ENCODE peak calls at places on chromosomes 1 and 21, in seven cellular contexts. One of them, this sample, is unnamed.

GRCh38 chr1:150397392-150398032 is 33.6 kb downstream of the RPRD2 start:
- DNase-seq in naive thymus-derived CD4-positive, alpha-beta T cell: no peak
- DNase-seq in effector memory CD4-positive, alpha-beta T cell: no peak
- DNase-seq in tibial artery: no peak
- DNase-seq in PC-9: no peak
- DNase-seq in IMR-90: no peak
- DNase-seq in aorta: no peak
- DNase-seq in this sample: no peak

GRCh38 chr1:17594026-17594425 is 54.5 kb downstream of the ARHGEF10L start:
- DNase-seq in naive thymus-derived CD4-positive, alpha-beta T cell: no peak
- DNase-seq in effector memory CD4-positive, alpha-beta T cell: no peak
- DNase-seq in tibial artery: no peak
- DNase-seq in PC-9: no peak
- DNase-seq in IMR-90: no peak
- DNase-seq in aorta: no peak
- DNase-seq in this sample: no peak

GRCh38 chr1:183685112-183685713 is 32.1 kb upstream of the APOBEC4 start:
- DNase-seq in naive thymus-derived CD4-positive, alpha-beta T cell: peak
- DNase-seq in effector memory CD4-positive, alpha-beta T cell: no peak
- DNase-seq in tibial artery: no peak
- DNase-seq in PC-9: peak
- DNase-seq in IMR-90: peak
- DNase-seq in aorta: no peak
- DNase-seq in this sample: no peak

GRCh38 chr1:164718821-164719220 is 159.8 kb downstream of the PBX1 start:
- DNase-seq in naive thymus-derived CD4-positive, alpha-beta T cell: no peak
- DNase-seq in effector memory CD4-positive, alpha-beta T cell: no peak
- DNase-seq in tibial artery: no peak
- DNase-seq in PC-9: no peak
- DNase-seq in IMR-90: peak
- DNase-seq in aorta: no peak
- DNase-seq in this sample: no peak

GRCh38 chr1:234778215-234779159 is 168.5 kb upstream of the IRF2BP2 start:
- DNase-seq in naive thymus-derived CD4-positive, alpha-beta T cell: no peak
- DNase-seq in effector memory CD4-positive, alpha-beta T cell: no peak
- DNase-seq in tibial artery: peak
- DNase-seq in PC-9: no peak
- DNase-seq in IMR-90: no peak
- DNase-seq in aorta: peak
- DNase-seq in this sample: no peak

GRCh38 chr1:36472656-36473055 is 8.5 kb upstream of the MRPS15 start:
- DNase-seq in naive thymus-derived CD4-positive, alpha-beta T cell: no peak
- DNase-seq in effector memory CD4-positive, alpha-beta T cell: no peak
- DNase-seq in tibial artery: no peak
- DNase-seq in PC-9: no peak
- DNase-seq in IMR-90: no peak
- DNase-seq in aorta: no peak
- DNase-seq in this sample: no peak

GRCh38 chr1:16172232-16172830 is 16.5 kb upstream of the EPHA2 start:
- DNase-seq in naive thymus-derived CD4-positive, alpha-beta T cell: no peak
- DNase-seq in effector memory CD4-positive, alpha-beta T cell: no peak
- DNase-seq in tibial artery: no peak
- DNase-seq in PC-9: no peak
- DNase-seq in IMR-90: no peak
- DNase-seq in aorta: no peak
- DNase-seq in this sample: no peak

GRCh38 chr1:30657131-30658013 is 66.0 kb downstream of the MATN1 start:
- DNase-seq in naive thymus-derived CD4-positive, alpha-beta T cell: no peak
- DNase-seq in effector memory CD4-positive, alpha-beta T cell: no peak
- DNase-seq in tibial artery: no peak
- DNase-seq in PC-9: peak
- DNase-seq in IMR-90: no peak
- DNase-seq in aorta: no peak
- DNase-seq in this sample: no peak

GRCh38 chr1:45877264-45877663 is 73.9 kb downstream of the MAST2 start:
- DNase-seq in naive thymus-derived CD4-positive, alpha-beta T cell: no peak
- DNase-seq in effector memory CD4-positive, alpha-beta T cell: no peak
- DNase-seq in tibial artery: no peak
- DNase-seq in PC-9: no peak
- DNase-seq in IMR-90: no peak
- DNase-seq in aorta: no peak
- DNase-seq in this sample: no peak

GRCh38 chr1:93427656-93428055 is 20.3 kb upstream of the FNBP1L start:
- DNase-seq in naive thymus-derived CD4-positive, alpha-beta T cell: no peak
- DNase-seq in effector memory CD4-positive, alpha-beta T cell: no peak
- DNase-seq in tibial artery: no peak
- DNase-seq in PC-9: no peak
- DNase-seq in IMR-90: no peak
- DNase-seq in aorta: no peak
- DNase-seq in this sample: no peak

GRCh38 chr1:184260382-184260781 is 126.4 kb upstream of the C1orf21 start:
- DNase-seq in naive thymus-derived CD4-positive, alpha-beta T cell: no peak
- DNase-seq in effector memory CD4-positive, alpha-beta T cell: no peak
- DNase-seq in tibial artery: no peak
- DNase-seq in PC-9: no peak
- DNase-seq in IMR-90: peak
- DNase-seq in aorta: no peak
- DNase-seq in this sample: peak

GRCh38 chr1:116909511-116910378 is at the start of gene PTGFRN:
- DNase-seq in naive thymus-derived CD4-positive, alpha-beta T cell: peak
- DNase-seq in effector memory CD4-positive, alpha-beta T cell: no peak
- DNase-seq in tibial artery: peak
- DNase-seq in PC-9: peak
- DNase-seq in IMR-90: peak
- DNase-seq in aorta: peak
- DNase-seq in this sample: no peak

GRCh38 chr21:32368386-32368785 is 24.4 kb downstream of the URB1 start:
- DNase-seq in naive thymus-derived CD4-positive, alpha-beta T cell: no peak
- DNase-seq in effector memory CD4-positive, alpha-beta T cell: no peak
- DNase-seq in tibial artery: no peak
- DNase-seq in PC-9: no peak
- DNase-seq in IMR-90: peak
- DNase-seq in aorta: no peak
- DNase-seq in this sample: no peak

GRCh38 chr1:167086033-167086432 is 4.1 kb downstream of the GPA33 start:
- DNase-seq in naive thymus-derived CD4-positive, alpha-beta T cell: no peak
- DNase-seq in effector memory CD4-positive, alpha-beta T cell: no peak
- DNase-seq in tibial artery: no peak
- DNase-seq in PC-9: no peak
- DNase-seq in IMR-90: no peak
- DNase-seq in aorta: no peak
- DNase-seq in this sample: no peak

GRCh38 chr1:173506437-173506836 is 29.3 kb downstream of the PRDX6 start:
- DNase-seq in naive thymus-derived CD4-positive, alpha-beta T cell: no peak
- DNase-seq in effector memory CD4-positive, alpha-beta T cell: no peak
- DNase-seq in tibial artery: no peak
- DNase-seq in PC-9: no peak
- DNase-seq in IMR-90: no peak
- DNase-seq in aorta: no peak
- DNase-seq in this sample: no peak

GRCh38 chr1:6521502-6521901 is 30.0 kb upstream of the PLEKHG5 start:
- DNase-seq in naive thymus-derived CD4-positive, alpha-beta T cell: no peak
- DNase-seq in effector memory CD4-positive, alpha-beta T cell: no peak
- DNase-seq in tibial artery: no peak
- DNase-seq in PC-9: peak
- DNase-seq in IMR-90: peak
- DNase-seq in aorta: peak
- DNase-seq in this sample: peak

GRCh38 chr1:16163882-16164820 is 8.3 kb upstream of the EPHA2 start:
- DNase-seq in naive thymus-derived CD4-positive, alpha-beta T cell: no peak
- DNase-seq in effector memory CD4-positive, alpha-beta T cell: no peak
- DNase-seq in tibial artery: no peak
- DNase-seq in PC-9: peak
- DNase-seq in IMR-90: peak
- DNase-seq in aorta: no peak
- DNase-seq in this sample: peak

GRCh38 chr1:79497193-79497773 is 490.8 kb upstream of the ADGRL4 start:
- DNase-seq in naive thymus-derived CD4-positive, alpha-beta T cell: no peak
- DNase-seq in effector memory CD4-positive, alpha-beta T cell: no peak
- DNase-seq in tibial artery: no peak
- DNase-seq in PC-9: no peak
- DNase-seq in IMR-90: peak
- DNase-seq in aorta: no peak
- DNase-seq in this sample: no peak

GRCh38 chr1:32200226-32201010 is at the start of gene CCDC28B:
- DNase-seq in naive thymus-derived CD4-positive, alpha-beta T cell: peak
- DNase-seq in effector memory CD4-positive, alpha-beta T cell: peak
- DNase-seq in tibial artery: peak
- DNase-seq in PC-9: no peak
- DNase-seq in IMR-90: peak
- DNase-seq in aorta: peak
- DNase-seq in this sample: no peak

GRCh38 chr1:233304489-233305102 is 9.1 kb upstream of the PCNX2 start:
- DNase-seq in naive thymus-derived CD4-positive, alpha-beta T cell: peak
- DNase-seq in effector memory CD4-positive, alpha-beta T cell: no peak
- DNase-seq in tibial artery: no peak
- DNase-seq in PC-9: no peak
- DNase-seq in IMR-90: peak
- DNase-seq in aorta: no peak
- DNase-seq in this sample: no peak

GRCh38 chr1:197763307-197763706 is 12.0 kb downstream of the DENND1B start:
- DNase-seq in naive thymus-derived CD4-positive, alpha-beta T cell: no peak
- DNase-seq in effector memory CD4-positive, alpha-beta T cell: no peak
- DNase-seq in tibial artery: no peak
- DNase-seq in PC-9: no peak
- DNase-seq in IMR-90: no peak
- DNase-seq in aorta: no peak
- DNase-seq in this sample: no peak

GRCh38 chr1:232600430-232601258 is 29.3 kb downstream of the SIPA1L2 start:
- DNase-seq in naive thymus-derived CD4-positive, alpha-beta T cell: no peak
- DNase-seq in effector memory CD4-positive, alpha-beta T cell: no peak
- DNase-seq in tibial artery: no peak
- DNase-seq in PC-9: peak
- DNase-seq in IMR-90: peak
- DNase-seq in aorta: no peak
- DNase-seq in this sample: no peak

GRCh38 chr1:110255388-110255787 is 45.3 kb downstream of the KCNC4 start:
- DNase-seq in naive thymus-derived CD4-positive, alpha-beta T cell: no peak
- DNase-seq in effector memory CD4-positive, alpha-beta T cell: no peak
- DNase-seq in tibial artery: peak
- DNase-seq in PC-9: no peak
- DNase-seq in IMR-90: no peak
- DNase-seq in aorta: no peak
- DNase-seq in this sample: no peak

GRCh38 chr1:38917337-38917736 is 24.3 kb downstream of the RHBDL2 start:
- DNase-seq in naive thymus-derived CD4-positive, alpha-beta T cell: no peak
- DNase-seq in effector memory CD4-positive, alpha-beta T cell: no peak
- DNase-seq in tibial artery: no peak
- DNase-seq in PC-9: no peak
- DNase-seq in IMR-90: no peak
- DNase-seq in aorta: no peak
- DNase-seq in this sample: no peak

GRCh38 chr1:43340559-43340958 is 2.9 kb downstream of the MPL start:
- DNase-seq in naive thymus-derived CD4-positive, alpha-beta T cell: no peak
- DNase-seq in effector memory CD4-positive, alpha-beta T cell: no peak
- DNase-seq in tibial artery: no peak
- DNase-seq in PC-9: no peak
- DNase-seq in IMR-90: no peak
- DNase-seq in aorta: no peak
- DNase-seq in this sample: no peak

GRCh38 chr1:162361349-162361748 is 15.3 kb downstream of the SPATA46 start:
- DNase-seq in naive thymus-derived CD4-positive, alpha-beta T cell: no peak
- DNase-seq in effector memory CD4-positive, alpha-beta T cell: no peak
- DNase-seq in tibial artery: no peak
- DNase-seq in PC-9: no peak
- DNase-seq in IMR-90: no peak
- DNase-seq in aorta: no peak
- DNase-seq in this sample: no peak

GRCh38 chr1:116260621-116261020 is 112.4 kb upstream of the ATP1A1 start:
- DNase-seq in naive thymus-derived CD4-positive, alpha-beta T cell: no peak
- DNase-seq in effector memory CD4-positive, alpha-beta T cell: no peak
- DNase-seq in tibial artery: no peak
- DNase-seq in PC-9: no peak
- DNase-seq in IMR-90: no peak
- DNase-seq in aorta: no peak
- DNase-seq in this sample: no peak

GRCh38 chr1:151710187-151710586 is 6.4 kb downstream of the CELF3 start:
- DNase-seq in naive thymus-derived CD4-positive, alpha-beta T cell: no peak
- DNase-seq in effector memory CD4-positive, alpha-beta T cell: peak
- DNase-seq in tibial artery: no peak
- DNase-seq in PC-9: no peak
- DNase-seq in IMR-90: peak
- DNase-seq in aorta: no peak
- DNase-seq in this sample: no peak

GRCh38 chr1:30514137-30514654 is 209.2 kb downstream of the MATN1 start:
- DNase-seq in naive thymus-derived CD4-positive, alpha-beta T cell: no peak
- DNase-seq in effector memory CD4-positive, alpha-beta T cell: no peak
- DNase-seq in tibial artery: no peak
- DNase-seq in PC-9: no peak
- DNase-seq in IMR-90: no peak
- DNase-seq in aorta: no peak
- DNase-seq in this sample: no peak

DNA sequence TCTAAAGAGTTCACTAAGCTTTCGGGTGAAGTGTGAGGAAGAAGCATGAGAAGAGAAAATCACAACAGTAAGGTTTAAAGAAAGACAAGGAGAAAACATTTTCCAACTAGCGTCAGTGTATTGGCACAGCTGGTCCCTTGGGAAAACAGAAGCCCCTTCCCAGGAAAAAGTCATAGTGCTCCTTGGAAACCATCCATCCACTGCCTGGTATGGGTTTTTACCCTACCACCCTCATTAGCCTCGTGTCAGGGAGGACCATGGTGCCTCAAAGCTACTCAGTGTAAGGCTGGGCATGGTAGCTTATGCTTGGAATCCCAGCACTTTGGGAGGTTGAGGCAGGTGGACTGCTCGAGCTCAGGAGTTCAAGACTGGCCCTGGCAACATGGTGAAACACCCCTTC is 12.7 kb downstream of the AADACL4 start:
- DNase-seq in naive thymus-derived CD4-positive, alpha-beta T cell: no peak
- DNase-seq in effector memory CD4-positive, alpha-beta T cell: no peak
- DNase-seq in tibial artery: no peak
- DNase-seq in PC-9: no peak
- DNase-seq in IMR-90: no peak
- DNase-seq in aorta: no peak
- DNase-seq in this sample: no peak
- H3K27ac ChIP-seq in naive thymus-derived CD4-positive, alpha-beta T cell: no peak
- H3K27ac ChIP-seq in effector memory CD4-positive, alpha-beta T cell: no peak
- H3K27ac ChIP-seq in tibial artery: no peak
- H3K27ac ChIP-seq in PC-9: no peak
- H3K27ac ChIP-seq in IMR-90: no peak
- H3K27ac ChIP-seq in aorta: no peak
- H3K27ac ChIP-seq in this sample: no peak

GRCh38 chr1:23632479-23633160 is 59.0 kb upstream of the RPL11 start:
- DNase-seq in naive thymus-derived CD4-positive, alpha-beta T cell: no peak
- DNase-seq in effector memory CD4-positive, alpha-beta T cell: no peak
- DNase-seq in tibial artery: no peak
- DNase-seq in PC-9: no peak
- DNase-seq in IMR-90: peak
- DNase-seq in aorta: no peak
- DNase-seq in this sample: no peak
- H3K27ac ChIP-seq in naive thymus-derived CD4-positive, alpha-beta T cell: no peak
- H3K27ac ChIP-seq in effector memory CD4-positive, alpha-beta T cell: no peak
- H3K27ac ChIP-seq in tibial artery: no peak
- H3K27ac ChIP-seq in PC-9: no peak
- H3K27ac ChIP-seq in IMR-90: peak
- H3K27ac ChIP-seq in aorta: no peak
- H3K27ac ChIP-seq in this sample: no peak

GRCh38 chr1:18815203-18815531 is 44.3 kb downstream of the TAS1R2 start:
- DNase-seq in naive thymus-derived CD4-positive, alpha-beta T cell: no peak
- DNase-seq in effector memory CD4-positive, alpha-beta T cell: no peak
- DNase-seq in tibial artery: no peak
- DNase-seq in PC-9: no peak
- DNase-seq in IMR-90: no peak
- DNase-seq in aorta: no peak
- DNase-seq in this sample: no peak
- H3K27ac ChIP-seq in naive thymus-derived CD4-positive, alpha-beta T cell: no peak
- H3K27ac ChIP-seq in effector memory CD4-positive, alpha-beta T cell: no peak
- H3K27ac ChIP-seq in tibial artery: no peak
- H3K27ac ChIP-seq in PC-9: no peak
- H3K27ac ChIP-seq in IMR-90: no peak
- H3K27ac ChIP-seq in aorta: no peak
- H3K27ac ChIP-seq in this sample: no peak

GRCh38 chr1:210010161-210010560 is 72.1 kb downstream of the SYT14 start:
- DNase-seq in naive thymus-derived CD4-positive, alpha-beta T cell: no peak
- DNase-seq in effector memory CD4-positive, alpha-beta T cell: no peak
- DNase-seq in tibial artery: no peak
- DNase-seq in PC-9: no peak
- DNase-seq in IMR-90: no peak
- DNase-seq in aorta: no peak
- DNase-seq in this sample: no peak
- H3K27ac ChIP-seq in naive thymus-derived CD4-positive, alpha-beta T cell: no peak
- H3K27ac ChIP-seq in effector memory CD4-positive, alpha-beta T cell: no peak
- H3K27ac ChIP-seq in tibial artery: no peak
- H3K27ac ChIP-seq in PC-9: no peak
- H3K27ac ChIP-seq in IMR-90: no peak
- H3K27ac ChIP-seq in aorta: no peak
- H3K27ac ChIP-seq in this sample: no peak